ENCODE peak calls at places on chromosome 14, in nine cellular contexts. P is NCI-H1092 treated with DMSO at 0.1 percent for 48 hours; Y is fibroblast of mammary gland; A is activated CD4-positive, alpha-beta T cell treated with anti-CD3 and anti-CD28 coated beads, Interleukin-2, amount 50 U/mL, for 1 hour; B is skeletal muscle cell; L is endothelial cell; X is stimulated activated CD4-positive, alpha-beta T cell treated with anti-CD3 and anti-CD28 coated beads, Interleukin-4, amount 100 ng/mL, for 4 hours; S is NB4; M is MCF 10A. C is an unnamed sample.

GRCh38 chr14:94952097-94952496 is 182.2 kb upstream of the GSC start:
- DNase-seq in L (no peak), X (no peak), A (no peak), P (no peak), B (no peak), Y (no peak), M (no peak), S (no peak), C (no peak)

GRCh38 chr14:81157431-81157830 is 63.3 kb downstream of the GTF2A1 start:
- DNase-seq in S (peak), L (no peak), B (no peak), Y (no peak), A (no peak), X (no peak), M (no peak), P (no peak), C (no peak)

GRCh38 chr14:36835145-36835544 is 173.5 kb downstream of the PAX9 start:
- DNase-seq in M (no peak), P (peak), S (peak), B (no peak), A (no peak), X (no peak), Y (no peak), L (no peak), C (no peak)

GRCh38 chr14:24816011-24816928 is 182.3 kb upstream of the GZMB start:
- DNase-seq in P (no peak), A (no peak), S (no peak), Y (peak), X (no peak), B (no peak), L (no peak), M (no peak), C (no peak)

GRCh38 chr14:87837306-87837705 is 155.7 kb downstream of the GALC start:
- DNase-seq in Y (no peak), S (no peak), B (no peak), X (no peak), A (no peak), P (no peak), L (no peak), M (no peak), C (no peak)

GRCh38 chr14:32205984-32206383 is 2.9 kb upstream of the RNU6-8 start:
- DNase-seq in S (peak), X (no peak), A (no peak), Y (no peak), P (no peak), L (no peak), B (no peak), M (peak), C (no peak)

GRCh38 chr14:20662968-20663731 is 21.2 kb upstream of the RNASE4 start:
- DNase-seq in B (no peak), L (peak), P (no peak), S (peak), Y (peak), X (peak), M (peak), A (peak), C (peak)

GRCh38 chr14:51614707-51615106 is 37.0 kb upstream of the FRMD6 start:
- DNase-seq in A (no peak), X (no peak), P (no peak), B (no peak), M (no peak), L (no peak), Y (peak), S (no peak), C (no peak)

GRCh38 chr14:68695326-68695768 is 97.5 kb downstream of the ZFP36L1 start:
- DNase-seq in B (peak), L (no peak), Y (peak), S (peak), X (peak), M (peak), A (no peak), P (no peak), C (peak)